ENCODE peak calls at places on chromosomes 6 and 20, in nine cellular contexts. W, M, Z, Q, B, T, H, K and E are unnamed samples.

GRCh38 chr6:69835414-69836179 is 30.8 kb upstream of the COL19A1 start:
- DNase-seq in W (no peak), M (peak), Z (peak), Q (peak), B (peak), T (peak), H (peak), K (peak), E (no peak)

GRCh38 chr20:43748274-43748673 is 21.5 kb upstream of the GTSF1L start:
- DNase-seq in W (no peak), M (no peak), Z (no peak), Q (peak), B (no peak), T (no peak), H (no peak), K (no peak), E (no peak)

GRCh38 chr20:18527836-18528235 is 20.1 kb downstream of the SEC23B start:
- DNase-seq in W (no peak), M (peak), Z (peak), Q (peak), B (no peak), T (peak), H (peak), K (no peak), E (no peak)

GRCh38 chr6:17700421-17701416 is 6.0 kb downstream of the NUP153 start:
- DNase-seq in W (no peak), M (no peak), Z (no peak), Q (no peak), B (no peak), T (no peak), H (no peak), K (no peak), E (no peak)

GRCh38 chr6:143157146-143157545 is 96.5 kb downstream of the AIG1 start:
- DNase-seq in W (no peak), M (no peak), Z (no peak), Q (peak), B (no peak), T (peak), H (no peak), K (no peak), E (no peak)

GRCh38 chr6:22036267-22036666 is 260.6 kb downstream of the PRL start:
- DNase-seq in W (no peak), M (peak), Z (no peak), Q (no peak), B (no peak), T (no peak), H (peak), K (peak), E (no peak)

GRCh38 chr6:4698901-4699659 is 77.1 kb upstream of the CDYL start:
- DNase-seq in W (no peak), M (no peak), Z (no peak), Q (peak), B (no peak), T (no peak), H (no peak), K (no peak), E (no peak)

GRCh38 chr20:3901028-3901746 is 12.0 kb downstream of the PANK2 start:
- DNase-seq in W (no peak), M (no peak), Z (no peak), Q (peak), B (no peak), T (no peak), H (no peak), K (no peak), E (no peak)

GRCh38 chr20:21640556-21640955 is 64.9 kb upstream of the PAX1 start:
- DNase-seq in W (no peak), M (peak), Z (no peak), Q (no peak), B (no peak), T (no peak), H (peak), K (no peak), E (no peak)

GRCh38 chr6:139977887-139978332 is 603.5 kb upstream of the CITED2 start:
- DNase-seq in W (no peak), M (peak), Z (no peak), Q (peak), B (no peak), T (peak), H (peak), K (peak), E (no peak)

GRCh38 chr20:32599783-32600340 is 14.7 kb upstream of the NOL4L start:
- DNase-seq in W (no peak), M (no peak), Z (no peak), Q (peak), B (no peak), T (peak), H (no peak), K (no peak), E (no peak)

GRCh38 chr20:41072919-41073318 is 44.3 kb downstream of the TOP1 start:
- DNase-seq in W (no peak), M (no peak), Z (no peak), Q (no peak), B (peak), T (no peak), H (no peak), K (no peak), E (no peak)

GRCh38 chr6:56364482-56365313 is 117.3 kb upstream of the COL21A1 start:
- DNase-seq in W (no peak), M (no peak), Z (no peak), Q (peak), B (no peak), T (peak), H (no peak), K (no peak), E (no peak)

GRCh38 chr20:34515484-34516037 is 661 bp upstream of the DYNLRB1 start:
- DNase-seq in W (peak), M (peak), Z (peak), Q (peak), B (peak), T (peak), H (peak), K (peak), E (peak)

GRCh38 chr20:64079273-64080012 is at the start of gene RGS19:
- DNase-seq in W (peak), M (peak), Z (peak), Q (peak), B (peak), T (peak), H (no peak), K (peak), E (peak)

GRCh38 chr20:63750807-63751470 is 11.4 kb downstream of the SLC2A4RG start:
- DNase-seq in W (peak), M (no peak), Z (no peak), Q (no peak), B (peak), T (no peak), H (no peak), K (no peak), E (no peak)

GRCh38 chr6:28988536-28989415 is 16.3 kb downstream of the ZNF311 start:
- DNase-seq in W (peak), M (no peak), Z (peak), Q (no peak), B (peak), T (peak), H (peak), K (peak), E (peak)

GRCh38 chr6:109076421-109076820 is 18.2 kb downstream of the SESN1 start:
- DNase-seq in W (no peak), M (no peak), Z (no peak), Q (peak), B (no peak), T (no peak), H (no peak), K (no peak), E (no peak)

GRCh38 chr6:159095561-159096095 is 50.8 kb upstream of the TAGAP start:
- DNase-seq in W (no peak), M (no peak), Z (no peak), Q (no peak), B (no peak), T (no peak), H (no peak), K (no peak), E (peak)